ENCODE peak calls at places on chromosomes 3 and 15, in six cellular contexts. X is coronary artery, M is chondrocyte, I is GM20000, A is B cell, F is A673. G is an unnamed sample.

GRCh38 chr3:150385296-150386242 is 22.5 kb upstream of the TSC22D2 start:
- DNase-seq in X (no peak), M (no peak), I (peak; percentile 53), A (peak; percentile 77), F (no peak), G (no peak)

GRCh38 chr3:29249829-29250228 is 31.0 kb upstream of the RBMS3 start:
- DNase-seq in X (no peak), M (no peak), I (no peak), A (no peak), F (no peak), G (no peak)

GRCh38 chr15:31328999-31329639 is 2.5 kb downstream of the KLF13 start:
- DNase-seq in X (no peak), M (no peak), I (peak; percentile 62), A (peak; percentile 62), F (no peak), G (no peak)

GRCh38 chr3:72887723-72888545 is at the start of gene GXYLT2:
- DNase-seq in X (no peak), M (no peak), I (peak; percentile 77), A (peak; percentile 37), F (peak; percentile 76), G (peak; percentile 85)

GRCh38 chr3:87333393-87333892 is 57.1 kb upstream of the POU1F1 start:
- DNase-seq in X (no peak), M (no peak), I (no peak), A (no peak), F (peak; percentile 59), G (no peak)

GRCh38 chr15:97759363-97759762 is 201.1 kb upstream of the ARRDC4 start:
- DNase-seq in X (no peak), M (no peak), I (no peak), A (no peak), F (no peak), G (no peak)

GRCh38 chr15:74431116-74431515 is 2.6 kb downstream of the SEMA7A start:
- DNase-seq in X (no peak), M (no peak), I (no peak), A (peak; percentile 32), F (no peak), G (no peak)

GRCh38 chr3:72912532-72912931 is 24.7 kb downstream of the GXYLT2 start:
- DNase-seq in X (no peak), M (no peak), I (no peak), A (no peak), F (no peak), G (no peak)

GRCh38 chr3:172120912-172121311 is 81.5 kb downstream of the FNDC3B start:
- DNase-seq in X (no peak), M (no peak), I (no peak), A (no peak), F (no peak), G (no peak)

GRCh38 chr3:188510366-188510765 is 356.4 kb downstream of the LPP start:
- DNase-seq in X (no peak), M (no peak), I (no peak), A (no peak), F (peak; percentile 52), G (no peak)

GRCh38 chr3:139935071-139935865 is at the start of gene CLSTN2:
- DNase-seq in X (no peak), M (no peak), I (peak; percentile 43), A (no peak), F (peak; percentile 82), G (peak; percentile 89)

GRCh38 chr3:142298626-142299025 is 73.2 kb upstream of the GK5 start:
- DNase-seq in X (no peak), M (no peak), I (no peak), A (no peak), F (no peak), G (no peak)

GRCh38 chr15:76353903-76354302 is 17.3 kb downstream of the ISL2 start:
- DNase-seq in X (no peak), M (no peak), I (no peak), A (no peak), F (no peak), G (no peak)

GRCh38 chr3:120498947-120499346 is 48.2 kb upstream of the FSTL1 start:
- DNase-seq in X (no peak), M (no peak), I (no peak), A (no peak), F (peak; percentile 19), G (peak; percentile 73)

GRCh38 chr3:124634210-124635168 is 95.8 kb upstream of the UMPS start:
- DNase-seq in X (no peak), M (no peak), I (peak; percentile 27), A (no peak), F (no peak), G (no peak)

GRCh38 chr15:25613113-25613512 is 174.3 kb upstream of the UBE3A start:
- DNase-seq in X (no peak), M (no peak), I (no peak), A (no peak), F (no peak), G (no peak)

GRCh38 chr15:68114356-68114755 is 60.2 kb downstream of the PIAS1 start:
- DNase-seq in X (no peak), M (no peak), I (peak; percentile 15), A (peak; percentile 15), F (no peak), G (no peak)

GRCh38 chr3:196778755-196779154 is 39.1 kb downstream of the PAK2 start:
- DNase-seq in X (no peak), M (no peak), I (no peak), A (no peak), F (no peak), G (no peak)

GRCh38 chr3:149061776-149062175 is 24.6 kb downstream of the HLTF start:
- DNase-seq in X (no peak), M (no peak), I (no peak), A (no peak), F (no peak), G (no peak)

GRCh38 chr3:120795017-120795648 is 52.6 kb downstream of the GTF2E1 start:
- DNase-seq in X (no peak), M (no peak), I (peak; percentile 59), A (peak; percentile 74), F (peak; percentile 84), G (peak; percentile 93)

GRCh38 chr3:120441776-120442175 is 9.0 kb downstream of the FSTL1 start:
- DNase-seq in X (no peak), M (no peak), I (no peak), A (no peak), F (no peak), G (no peak)

GRCh38 chr15:38879909-38880471 is 315.4 kb upstream of the RASGRP1 start:
- DNase-seq in X (no peak), M (no peak), I (no peak), A (no peak), F (no peak), G (no peak)

GRCh38 chr3:119380697-119381096 is 82.7 kb downstream of the TMEM39A start:
- DNase-seq in X (no peak), M (no peak), I (no peak), A (no peak), F (peak; percentile 17), G (no peak)

GRCh38 chr3:42066516-42067181 is 24.5 kb upstream of the TRAK1 start:
- DNase-seq in X (no peak), M (no peak), I (no peak), A (peak; percentile 81), F (peak; percentile 14), G (no peak)

GRCh38 chr3:170470063-170471006 is 51.7 kb downstream of the CLDN11 start:
- DNase-seq in X (no peak), M (no peak), I (no peak), A (no peak), F (no peak), G (no peak)

GRCh38 chr3:127865941-127866340 is 43.6 kb upstream of the MGLL start:
- DNase-seq in X (no peak), M (no peak), I (no peak), A (no peak), F (no peak), G (no peak)
- TF ChIP-seq CTCF in X (no peak), M (peak; percentile 70), I (no peak), A (no peak), F (no peak), G (peak; percentile 36)

DNA sequence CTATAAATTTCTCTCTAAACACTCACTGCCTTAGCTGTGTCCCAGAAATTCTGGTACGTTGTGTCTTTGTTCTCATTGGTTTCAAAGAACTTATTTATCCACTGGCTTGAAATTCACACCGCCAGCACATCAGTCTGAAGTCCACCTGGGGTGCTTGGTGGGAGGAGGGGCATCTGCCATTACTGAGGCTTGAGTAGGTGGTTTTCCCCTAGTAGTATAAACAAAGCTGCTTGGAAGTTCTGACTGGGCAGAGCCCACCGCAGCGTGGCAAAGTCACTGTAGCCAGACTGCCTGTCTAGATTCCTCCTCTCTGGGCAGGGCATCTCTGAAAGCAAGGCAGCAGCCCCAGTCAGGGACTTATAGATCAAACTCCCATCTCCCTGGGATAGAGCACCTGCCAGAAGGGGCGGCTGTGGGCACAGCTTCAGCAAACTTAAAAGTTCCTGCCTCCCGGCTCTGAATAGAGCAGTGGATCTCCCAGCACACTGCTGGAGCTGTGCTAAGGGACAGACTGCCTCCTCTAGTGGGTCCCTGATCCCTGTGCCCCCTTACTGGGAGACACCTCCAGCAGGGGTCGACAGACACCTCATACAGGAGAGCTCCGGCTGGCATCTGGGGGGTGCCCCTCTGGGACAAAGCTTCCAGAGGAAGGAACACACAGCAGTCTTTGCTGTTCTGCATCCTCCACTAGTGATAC is 114.1 kb downstream of the SUCLG2 start:
- DNase-seq in X (no peak), M (no peak), I (no peak), A (no peak), F (no peak), G (no peak)
- TF ChIP-seq CTCF in X (no peak), M (no peak), I (no peak), A (no peak), F (no peak), G (no peak)

DNA sequence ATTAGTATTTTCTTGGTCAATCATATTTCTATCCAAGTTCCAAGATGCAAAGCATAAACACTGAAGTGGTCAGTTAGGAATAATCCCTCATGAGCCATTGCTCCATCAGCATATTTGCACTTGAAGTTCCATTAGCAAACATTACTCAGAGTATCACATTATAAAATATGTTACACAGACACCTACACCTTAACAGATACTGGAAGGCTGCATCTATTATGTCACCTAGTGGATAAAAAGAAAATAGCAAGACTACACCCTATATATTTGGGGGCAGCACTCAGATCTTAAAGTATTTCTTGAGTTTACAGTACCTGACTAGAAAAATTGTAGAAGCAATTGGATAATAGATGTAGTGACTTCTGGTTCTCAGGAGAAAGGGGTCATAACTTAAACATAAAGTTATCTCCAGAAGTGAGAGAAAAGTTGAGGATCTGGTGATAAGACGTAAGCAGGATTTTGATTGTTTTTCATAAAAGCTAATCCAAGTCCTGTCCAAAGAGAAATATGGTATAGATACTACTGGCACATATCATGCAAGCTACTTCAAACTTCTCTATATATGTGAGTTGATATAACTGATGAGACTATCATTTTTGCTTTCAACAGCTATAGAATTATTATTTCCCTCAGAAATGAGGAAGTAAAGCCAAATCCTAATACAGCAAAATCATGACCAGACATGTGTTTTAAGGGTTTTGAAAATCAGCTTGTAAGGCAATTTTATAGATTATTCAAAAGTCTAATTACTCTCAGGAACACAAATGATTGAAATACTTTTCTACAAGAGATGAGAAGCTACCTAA is 422.2 kb downstream of the GBE1 start:
- DNase-seq in X (no peak), M (no peak), I (peak; percentile 28), A (no peak), F (peak; percentile 12), G (no peak)
- TF ChIP-seq CTCF in X (no peak), M (peak; percentile 79), I (peak; percentile 21), A (peak; percentile 29), F (peak; percentile 62), G (peak; percentile 59)

DNA sequence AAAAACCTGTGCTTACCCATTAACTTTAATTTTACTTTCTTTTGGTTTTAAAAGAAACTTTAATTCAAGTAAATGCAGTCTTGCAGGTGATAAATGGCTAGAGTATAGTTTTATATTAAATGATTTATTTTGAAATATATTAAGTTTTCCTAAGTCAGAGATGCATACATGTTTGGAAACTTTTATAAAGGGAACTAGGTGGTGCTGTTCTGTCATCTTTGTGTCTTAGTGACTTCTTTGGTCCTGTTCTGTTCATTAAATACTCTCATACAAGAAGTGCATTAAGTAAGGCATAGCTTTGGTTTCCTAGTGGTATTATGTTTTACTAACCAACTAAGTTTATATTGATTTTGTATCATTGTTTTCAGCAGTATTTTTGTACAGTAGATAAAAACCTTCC is 15.6 kb downstream of the CADM2 start:
- DNase-seq in X (no peak), M (no peak), I (no peak), A (no peak), F (no peak), G (no peak)
- TF ChIP-seq CTCF in X (no peak), M (peak; percentile 68), I (no peak), A (no peak), F (peak; percentile 34), G (peak; percentile 31)

G was measured in osteocyte.